ENCODE peak calls at places on chromosomes 7 and 10, in eight cellular contexts. One of them, this sample, is unnamed.

GRCh38 chr10:14820010-14820774 is 17.6 kb downstream of the CDNF start:
- DNase-seq in brain microvascular endothelial cell: peak; percentile 89
- DNase-seq in cardiac fibroblast: peak; percentile 82
- DNase-seq in bronchial epithelial cell: peak; percentile 61
- DNase-seq in kidney epithelial cell: peak; percentile 48
- DNase-seq in Panc1: no peak
- DNase-seq in right atrium auricular region: no peak
- DNase-seq in psoas muscle: no peak
- DNase-seq in this sample: peak; percentile 41

GRCh38 chr7:31110331-31111108 is 58.4 kb downstream of the ADCYAP1R1 start:
- DNase-seq in brain microvascular endothelial cell: no peak
- DNase-seq in cardiac fibroblast: no peak
- DNase-seq in bronchial epithelial cell: no peak
- DNase-seq in kidney epithelial cell: no peak
- DNase-seq in Panc1: no peak
- DNase-seq in right atrium auricular region: peak; percentile 52
- DNase-seq in psoas muscle: no peak
- DNase-seq in this sample: no peak

GRCh38 chr10:119849031-119849789 is 23.4 kb downstream of the MCMBP start:
- DNase-seq in brain microvascular endothelial cell: peak; percentile 41
- DNase-seq in cardiac fibroblast: peak; percentile 78
- DNase-seq in bronchial epithelial cell: no peak
- DNase-seq in kidney epithelial cell: peak; percentile 65
- DNase-seq in Panc1: no peak
- DNase-seq in right atrium auricular region: no peak
- DNase-seq in psoas muscle: no peak
- DNase-seq in this sample: peak; percentile 46

GRCh38 chr7:17521437-17521836 is 223.0 kb downstream of the AHR start:
- DNase-seq in brain microvascular endothelial cell: peak; percentile 74
- DNase-seq in cardiac fibroblast: peak; percentile 83
- DNase-seq in bronchial epithelial cell: peak; percentile 70
- DNase-seq in kidney epithelial cell: peak; percentile 34
- DNase-seq in Panc1: no peak
- DNase-seq in right atrium auricular region: no peak
- DNase-seq in psoas muscle: no peak
- DNase-seq in this sample: no peak

GRCh38 chr7:159012353-159013069 is 132.2 kb downstream of the VIPR2 start:
- DNase-seq in brain microvascular endothelial cell: no peak
- DNase-seq in cardiac fibroblast: peak; percentile 26
- DNase-seq in bronchial epithelial cell: no peak
- DNase-seq in kidney epithelial cell: no peak
- DNase-seq in Panc1: no peak
- DNase-seq in right atrium auricular region: no peak
- DNase-seq in psoas muscle: peak; percentile 78
- DNase-seq in this sample: no peak

GRCh38 chr7:894927-895450 is 18.6 kb downstream of the GET4 start:
- DNase-seq in brain microvascular endothelial cell: no peak
- DNase-seq in cardiac fibroblast: no peak
- DNase-seq in bronchial epithelial cell: no peak
- DNase-seq in kidney epithelial cell: no peak
- DNase-seq in Panc1: no peak
- DNase-seq in right atrium auricular region: no peak
- DNase-seq in psoas muscle: peak; percentile 53
- DNase-seq in this sample: no peak

GRCh38 chr10:71666607-71667373 is 52.8 kb downstream of the C10orf105 start:
- DNase-seq in brain microvascular endothelial cell: no peak
- DNase-seq in cardiac fibroblast: no peak
- DNase-seq in bronchial epithelial cell: no peak
- DNase-seq in kidney epithelial cell: peak; percentile 7
- DNase-seq in Panc1: no peak
- DNase-seq in right atrium auricular region: no peak
- DNase-seq in psoas muscle: no peak
- DNase-seq in this sample: no peak

GRCh38 chr10:69414036-69415018 is 2.4 kb downstream of the TACR2 start:
- DNase-seq in brain microvascular endothelial cell: no peak
- DNase-seq in cardiac fibroblast: no peak
- DNase-seq in bronchial epithelial cell: no peak
- DNase-seq in kidney epithelial cell: no peak
- DNase-seq in Panc1: no peak
- DNase-seq in right atrium auricular region: no peak
- DNase-seq in psoas muscle: peak; percentile 46
- DNase-seq in this sample: no peak

GRCh38 chr7:40470817-40471216 is 336.0 kb downstream of the SUGCT start:
- DNase-seq in brain microvascular endothelial cell: peak; percentile 22
- DNase-seq in cardiac fibroblast: no peak
- DNase-seq in bronchial epithelial cell: no peak
- DNase-seq in kidney epithelial cell: no peak
- DNase-seq in Panc1: no peak
- DNase-seq in right atrium auricular region: no peak
- DNase-seq in psoas muscle: no peak
- DNase-seq in this sample: no peak

GRCh38 chr7:139654270-139655181 is 123.3 kb downstream of the HIPK2 start:
- DNase-seq in brain microvascular endothelial cell: no peak
- DNase-seq in cardiac fibroblast: peak; percentile 30
- DNase-seq in bronchial epithelial cell: peak; percentile 20
- DNase-seq in kidney epithelial cell: no peak
- DNase-seq in Panc1: no peak
- DNase-seq in right atrium auricular region: no peak
- DNase-seq in psoas muscle: no peak
- DNase-seq in this sample: no peak

GRCh38 chr7:19663816-19664531 is 44.9 kb downstream of the POLR1F start:
- DNase-seq in brain microvascular endothelial cell: no peak
- DNase-seq in cardiac fibroblast: no peak
- DNase-seq in bronchial epithelial cell: peak; percentile 94
- DNase-seq in kidney epithelial cell: no peak
- DNase-seq in Panc1: no peak
- DNase-seq in right atrium auricular region: no peak
- DNase-seq in psoas muscle: no peak
- DNase-seq in this sample: no peak

GRCh38 chr10:96075977-96076376 is 32.6 kb downstream of the CCNJ start:
- DNase-seq in brain microvascular endothelial cell: no peak
- DNase-seq in cardiac fibroblast: no peak
- DNase-seq in bronchial epithelial cell: no peak
- DNase-seq in kidney epithelial cell: no peak
- DNase-seq in Panc1: no peak
- DNase-seq in right atrium auricular region: no peak
- DNase-seq in psoas muscle: no peak
- DNase-seq in this sample: no peak

GRCh38 chr10:71213761-71214440 is 1.5 kb downstream of the UNC5B start:
- DNase-seq in brain microvascular endothelial cell: peak; percentile 46
- DNase-seq in cardiac fibroblast: peak; percentile 92
- DNase-seq in bronchial epithelial cell: peak; percentile 62
- DNase-seq in kidney epithelial cell: no peak
- DNase-seq in Panc1: no peak
- DNase-seq in right atrium auricular region: peak; percentile 75
- DNase-seq in psoas muscle: no peak
- DNase-seq in this sample: peak; percentile 55

GRCh38 chr10:5812283-5813090 is 747 bp downstream of the GDI2 start:
- DNase-seq in brain microvascular endothelial cell: no peak
- DNase-seq in cardiac fibroblast: peak; percentile 22
- DNase-seq in bronchial epithelial cell: no peak
- DNase-seq in kidney epithelial cell: no peak
- DNase-seq in Panc1: no peak
- DNase-seq in right atrium auricular region: no peak
- DNase-seq in psoas muscle: peak; percentile 74
- DNase-seq in this sample: no peak

GRCh38 chr7:91838439-91838838 is 42.1 kb downstream of the MTERF1 start:
- DNase-seq in brain microvascular endothelial cell: no peak
- DNase-seq in cardiac fibroblast: no peak
- DNase-seq in bronchial epithelial cell: no peak
- DNase-seq in kidney epithelial cell: no peak
- DNase-seq in Panc1: no peak
- DNase-seq in right atrium auricular region: no peak
- DNase-seq in psoas muscle: no peak
- DNase-seq in this sample: no peak

GRCh38 chr10:116849271-116850057 is at the start of gene ENO4:
- DNase-seq in brain microvascular endothelial cell: peak; percentile 77
- DNase-seq in cardiac fibroblast: peak; percentile 79
- DNase-seq in bronchial epithelial cell: peak; percentile 80
- DNase-seq in kidney epithelial cell: peak; percentile 52
- DNase-seq in Panc1: peak; percentile 79
- DNase-seq in right atrium auricular region: peak; percentile 60
- DNase-seq in psoas muscle: peak; percentile 64
- DNase-seq in this sample: no peak

GRCh38 chr7:55517191-55517633 is 55.1 kb downstream of the VOPP1 start:
- DNase-seq in brain microvascular endothelial cell: no peak
- DNase-seq in cardiac fibroblast: no peak
- DNase-seq in bronchial epithelial cell: no peak
- DNase-seq in kidney epithelial cell: no peak
- DNase-seq in Panc1: no peak
- DNase-seq in right atrium auricular region: no peak
- DNase-seq in psoas muscle: no peak
- DNase-seq in this sample: no peak

DNA sequence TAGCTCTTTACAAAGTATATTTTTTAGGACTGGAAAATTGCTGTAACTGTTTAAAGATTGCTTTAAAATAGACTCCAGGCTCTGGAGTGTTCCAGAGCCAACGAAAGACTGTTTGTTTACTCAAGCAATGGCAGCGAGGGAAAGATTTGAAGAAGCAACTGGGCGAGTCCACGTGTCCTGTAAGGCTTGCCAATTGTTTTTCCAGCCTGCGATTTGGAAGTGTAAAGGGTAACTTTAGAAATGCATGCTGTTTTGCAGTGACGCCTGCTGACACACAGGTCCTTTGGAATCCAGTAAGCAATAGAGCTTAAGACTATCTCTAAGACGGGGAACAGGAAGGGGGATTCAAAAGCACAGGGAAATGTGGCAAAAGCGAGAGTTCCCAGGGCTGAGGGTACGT is 55.8 kb downstream of the TACC2 start:
- DNase-seq in brain microvascular endothelial cell: peak; percentile 17
- DNase-seq in cardiac fibroblast: peak; percentile 55
- DNase-seq in bronchial epithelial cell: no peak
- DNase-seq in kidney epithelial cell: no peak
- DNase-seq in Panc1: no peak
- DNase-seq in right atrium auricular region: no peak
- DNase-seq in psoas muscle: peak; percentile 65
- DNase-seq in this sample: no peak
- H3K4me3 ChIP-seq in brain microvascular endothelial cell: no peak overlapping the region
- H3K4me3 ChIP-seq in cardiac fibroblast: no peak overlapping the region
- H3K4me3 ChIP-seq in bronchial epithelial cell: no peak overlapping the region
- H3K4me3 ChIP-seq in kidney epithelial cell: no peak overlapping the region
- H3K4me3 ChIP-seq in Panc1: no peak overlapping the region
- H3K4me3 ChIP-seq in right atrium auricular region: no peak overlapping the region
- H3K4me3 ChIP-seq in psoas muscle: peak overlapping the region; percentile 53
- H3K4me3 ChIP-seq in this sample: no peak overlapping the region

GRCh38 chr10:100828744-100829102 is 83.3 kb downstream of the PAX2 start:
- DNase-seq in brain microvascular endothelial cell: no peak
- DNase-seq in cardiac fibroblast: no peak
- DNase-seq in bronchial epithelial cell: no peak
- DNase-seq in kidney epithelial cell: no peak
- DNase-seq in Panc1: no peak
- DNase-seq in right atrium auricular region: no peak
- DNase-seq in psoas muscle: no peak
- DNase-seq in this sample: no peak

GRCh38 chr10:100829103-100829870 is 83.5 kb upstream of the SLF2 start:
- DNase-seq in brain microvascular endothelial cell: no peak
- DNase-seq in cardiac fibroblast: no peak
- DNase-seq in bronchial epithelial cell: no peak
- DNase-seq in kidney epithelial cell: no peak
- DNase-seq in Panc1: no peak
- DNase-seq in right atrium auricular region: no peak
- DNase-seq in psoas muscle: no peak
- DNase-seq in this sample: no peak

GRCh38 chr10:100826661-100826982 is 81.2 kb downstream of the PAX2 start:
- DNase-seq in brain microvascular endothelial cell: no peak
- DNase-seq in cardiac fibroblast: no peak
- DNase-seq in bronchial epithelial cell: no peak
- DNase-seq in kidney epithelial cell: no peak
- DNase-seq in Panc1: no peak
- DNase-seq in right atrium auricular region: no peak
- DNase-seq in psoas muscle: no peak
- DNase-seq in this sample: no peak

GRCh38 chr10:100826983-100827818 is 81.8 kb downstream of the PAX2 start:
- DNase-seq in brain microvascular endothelial cell: no peak
- DNase-seq in cardiac fibroblast: no peak
- DNase-seq in bronchial epithelial cell: no peak
- DNase-seq in kidney epithelial cell: no peak
- DNase-seq in Panc1: no peak
- DNase-seq in right atrium auricular region: no peak
- DNase-seq in psoas muscle: no peak
- DNase-seq in this sample: no peak

DNA sequence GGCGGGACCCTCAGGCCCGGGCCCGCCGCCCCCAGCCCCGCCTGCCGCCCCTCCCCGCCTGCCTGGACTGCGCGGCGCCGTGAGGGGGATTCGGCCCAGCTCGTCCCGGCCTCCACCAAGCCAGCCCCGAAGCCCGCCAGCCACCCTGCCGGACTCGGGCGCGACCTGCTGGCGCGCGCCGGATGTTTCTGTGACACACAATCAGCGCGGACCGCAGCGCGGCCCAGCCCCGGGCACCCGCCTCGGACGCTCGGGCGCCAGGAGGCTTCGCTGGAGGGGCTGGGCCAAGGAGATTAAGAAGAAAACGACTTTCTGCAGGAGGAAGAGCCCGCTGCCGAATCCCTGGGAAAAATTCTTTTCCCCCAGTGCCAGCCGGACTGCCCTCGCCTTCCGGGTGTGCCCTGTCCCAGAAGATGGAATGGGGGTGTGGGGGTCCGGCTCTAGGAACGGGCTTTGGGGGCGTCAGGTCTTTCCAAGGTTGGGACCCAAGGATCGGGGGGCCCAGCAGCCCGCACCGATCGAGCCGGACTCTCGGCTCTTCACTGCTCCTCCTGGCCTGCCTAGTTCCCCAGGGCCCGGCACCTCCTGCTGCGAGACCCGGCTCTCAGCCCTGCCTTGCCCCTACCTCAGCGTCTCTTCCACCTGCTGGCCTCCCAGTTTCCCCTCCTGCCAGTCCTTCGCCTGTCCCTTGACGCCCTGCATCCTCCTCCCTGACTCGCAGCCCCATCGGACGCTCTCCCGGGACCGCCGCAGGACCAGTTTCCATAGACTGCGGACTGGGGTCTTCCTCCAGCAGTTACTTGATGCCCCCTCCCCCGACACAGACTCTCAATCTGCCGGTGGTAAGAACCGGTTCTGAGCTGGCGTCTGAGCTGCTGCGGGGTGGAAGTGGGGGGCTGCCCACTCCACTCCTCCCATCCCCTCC is 82.7 kb downstream of the PAX2 start:
- DNase-seq in brain microvascular endothelial cell: no peak
- DNase-seq in cardiac fibroblast: no peak
- DNase-seq in bronchial epithelial cell: no peak
- DNase-seq in kidney epithelial cell: no peak
- DNase-seq in Panc1: no peak
- DNase-seq in right atrium auricular region: no peak
- DNase-seq in psoas muscle: no peak
- DNase-seq in this sample: no peak
- TF ChIP-seq CTCF in brain microvascular endothelial cell: no peak
- TF ChIP-seq CTCF in cardiac fibroblast: no peak
- TF ChIP-seq CTCF in bronchial epithelial cell: peak; percentile 14
- TF ChIP-seq CTCF in kidney epithelial cell: no peak
- TF ChIP-seq CTCF in Panc1: no peak
- TF ChIP-seq CTCF in right atrium auricular region: no peak
- TF ChIP-seq CTCF in psoas muscle: no peak
- TF ChIP-seq CTCF in this sample: no peak

GRCh38 chr7:64618785-64619456 is 47.0 kb upstream of the ZNF107 start:
- DNase-seq in brain microvascular endothelial cell: peak; percentile 47
- DNase-seq in cardiac fibroblast: peak; percentile 73
- DNase-seq in bronchial epithelial cell: peak; percentile 54
- DNase-seq in kidney epithelial cell: no peak
- DNase-seq in Panc1: peak; percentile 65
- DNase-seq in right atrium auricular region: no peak
- DNase-seq in psoas muscle: no peak
- DNase-seq in this sample: no peak
- H3K4me3 ChIP-seq in brain microvascular endothelial cell: no peak overlapping the region
- H3K4me3 ChIP-seq in cardiac fibroblast: no peak overlapping the region
- H3K4me3 ChIP-seq in bronchial epithelial cell: no peak overlapping the region
- H3K4me3 ChIP-seq in kidney epithelial cell: no peak overlapping the region
- H3K4me3 ChIP-seq in Panc1: peak overlapping the region; percentile 7
- H3K4me3 ChIP-seq in right atrium auricular region: no peak overlapping the region
- H3K4me3 ChIP-seq in psoas muscle: no peak overlapping the region
- H3K4me3 ChIP-seq in this sample: no peak overlapping the region

GRCh38 chr10:46327685-46328084 is 40.9 kb downstream of the ANTXRL start:
- DNase-seq in brain microvascular endothelial cell: no peak
- DNase-seq in cardiac fibroblast: no peak
- DNase-seq in bronchial epithelial cell: no peak
- DNase-seq in kidney epithelial cell: no peak
- DNase-seq in Panc1: no peak
- DNase-seq in right atrium auricular region: no peak
- DNase-seq in psoas muscle: no peak
- DNase-seq in this sample: no peak
- TF ChIP-seq CTCF in brain microvascular endothelial cell: no peak
- TF ChIP-seq CTCF in cardiac fibroblast: no peak
- TF ChIP-seq CTCF in bronchial epithelial cell: no peak
- TF ChIP-seq CTCF in kidney epithelial cell: no peak
- TF ChIP-seq CTCF in Panc1: no peak
- TF ChIP-seq CTCF in right atrium auricular region: no peak
- TF ChIP-seq CTCF in psoas muscle: no peak
- TF ChIP-seq CTCF in this sample: no peak

This sample was measured in AG04449.